ENCODE peak calls at places on chromosomes 16 and 17, in eight cellular contexts. X is stimulated activated CD4-positive, alpha-beta T cell treated with anti-CD3 and anti-CD28 coated beads, Interleukin-2, amount 100 ng/mL, for 24 hours; Y is CD4-positive, alpha-beta T cell; M is NAMALWA; W is gastrocnemius medialis; L is NCI-H2081 treated with DMSO at 0.1 percent for 48 hours; K is cerebellar cortex; E is nephron progenitor cell. G is an unnamed sample.

GRCh38 chr16:20918486-20919239 is 18.1 kb downstream of the LYRM1 start:
- DNase-seq in W (peak; percentile 71), X (no peak), M (no peak), K (no peak), E (no peak), L (no peak), Y (no peak), G (no peak)

GRCh38 chr17:9272506-9272905 is 251.2 kb downstream of the NTN1 start:
- DNase-seq in L (no peak), E (no peak), W (no peak), Y (no peak), K (no peak), X (no peak), M (no peak), G (no peak)

GRCh38 chr16:6611535-6611934 is 721.1 kb upstream of the RBFOX1 start:
- DNase-seq in X (no peak), K (no peak), E (no peak), Y (no peak), M (peak; percentile 1), L (no peak), W (no peak), G (no peak)

GRCh38 chr17:48726916-48727286 is 1.6 kb downstream of the HOXB13 start:
- DNase-seq in M (no peak), Y (no peak), X (no peak), W (no peak), K (no peak), E (no peak), L (no peak), G (no peak)

GRCh38 chr17:72699566-72699965 is 392.9 kb downstream of the SLC39A11 start:
- DNase-seq in X (no peak), K (peak; percentile 3), E (no peak), M (no peak), W (no peak), Y (no peak), L (no peak), G (no peak)

GRCh38 chr17:46009681-46010596 is 10.9 kb downstream of the STH start:
- DNase-seq in W (peak; percentile 44), L (no peak), Y (no peak), M (no peak), K (no peak), E (no peak), X (no peak), G (no peak)

GRCh38 chr17:62724398-62725146 is 83.5 kb downstream of the MARCHF10 start:
- DNase-seq in Y (peak; percentile 59), L (no peak), M (peak; percentile 22), K (no peak), E (no peak), X (peak; percentile 84), W (no peak), G (peak; percentile 92)

GRCh38 chr16:11308493-11309283 is 27.6 kb upstream of the PRM1 start:
- DNase-seq in K (no peak), M (peak; percentile 94), E (no peak), Y (no peak), X (no peak), W (no peak), L (no peak), G (no peak)

GRCh38 chr16:2366660-2367309 is 26.3 kb upstream of the ABCA3 start:
- DNase-seq in K (no peak), E (no peak), Y (no peak), W (no peak), X (no peak), M (no peak), L (no peak), G (no peak)

GRCh38 chr16:9072806-9073341 is 18.6 kb upstream of the HAPSTR1 start:
- DNase-seq in K (no peak), W (no peak), E (no peak), M (peak; percentile 84), X (peak; percentile 46), Y (no peak), L (no peak), G (peak; percentile 94)

GRCh38 chr16:17213025-17213424 is 257.7 kb downstream of the XYLT1 start:
- DNase-seq in X (no peak), E (no peak), Y (no peak), M (no peak), K (no peak), L (no peak), W (no peak), G (no peak)

GRCh38 chr17:60579090-60579489 is 20.9 kb upstream of the PPM1D start:
- DNase-seq in L (no peak), E (no peak), K (no peak), W (no peak), Y (no peak), X (no peak), M (no peak), G (no peak)

GRCh38 chr17:27430383-27430840 is 25.8 kb upstream of the KSR1 start:
- DNase-seq in Y (no peak), W (no peak), M (no peak), X (no peak), E (no peak), K (no peak), L (no peak), G (no peak)

GRCh38 chr17:6365187-6365943 is 69.6 kb downstream of the AIPL1 start:
- DNase-seq in X (no peak), E (no peak), Y (no peak), L (no peak), W (no peak), K (no peak), M (no peak), G (peak; percentile 90)

GRCh38 chr16:15493416-15494181 is 59.2 kb downstream of the BMERB1 start:
- DNase-seq in E (no peak), W (no peak), Y (no peak), L (no peak), M (no peak), X (no peak), K (no peak), G (no peak)

G was measured in bronchial epithelial cell.